ENCODE peak calls at places on chromosomes 2 and 18, in six cellular contexts. K is AG08395, I is SHP77, Z is mucosa of descending colon, W is H7, F is ELF-1. T is an unnamed sample.

GRCh38 chr2:7766978-7767565 is 849.9 kb downstream of the RNF144A start:
- DNase-seq in K (no peak), Z (no peak), I (no peak), F (no peak), W (no peak), T (no peak)

GRCh38 chr18:48136051-48136543 is 205.6 kb upstream of the SMAD2 start:
- DNase-seq in K (peak; percentile 14), F (no peak), W (no peak), I (no peak), Z (no peak), T (no peak)

GRCh38 chr18:70781860-70782453 is 493.1 kb downstream of the SOCS6 start:
- DNase-seq in F (peak; percentile 67), Z (no peak), K (peak; percentile 3), W (peak; percentile 62), I (peak; percentile 48), T (peak; percentile 17)

GRCh38 chr2:163210430-163210918 is 371.9 kb upstream of the KCNH7 start:
- DNase-seq in Z (no peak), W (no peak), F (no peak), K (peak; percentile 36), I (no peak), T (no peak)

GRCh38 chr2:100742884-100743283 is 77.1 kb upstream of the NPAS2 start:
- DNase-seq in F (no peak), K (peak; percentile 75), Z (no peak), W (no peak), I (no peak), T (no peak)

GRCh38 chr18:79796531-79797390 is 977 bp upstream of the KCNG2 start:
- DNase-seq in K (peak; percentile 25), I (no peak), Z (peak; percentile 44), F (no peak), W (peak; percentile 74), T (no peak)

GRCh38 chr2:29841386-29842004 is 79.9 kb downstream of the ALK start:
- DNase-seq in Z (no peak), F (peak; percentile 68), W (peak; percentile 64), K (peak; percentile 60), I (peak; percentile 0), T (no peak)

GRCh38 chr2:38178142-38178541 is 102.2 kb upstream of the CYP1B1 start:
- DNase-seq in I (no peak), W (no peak), K (peak; percentile 23), Z (no peak), F (no peak), T (no peak)

GRCh38 chr2:229980440-229981184 is 58.3 kb downstream of the FBXO36 start:
- DNase-seq in I (no peak), W (peak; percentile 53), K (peak; percentile 63), Z (no peak), F (peak; percentile 74), T (no peak)

GRCh38 chr18:23226386-23226785 is 91.1 kb downstream of the CABLES1 start:
- DNase-seq in K (no peak), W (no peak), F (no peak), I (no peak), Z (no peak), T (no peak)

GRCh38 chr2:946073-947005 is 4.3 kb upstream of the SNTG2 start:
- DNase-seq in W (no peak), K (no peak), F (no peak), Z (no peak), I (no peak), T (no peak)

GRCh38 chr18:33107511-33107910 is 333.0 kb downstream of the CCDC178 start:
- DNase-seq in Z (no peak), K (no peak), F (no peak), W (no peak), I (no peak), T (no peak)

GRCh38 chr2:20625920-20626697 is 24.8 kb downstream of the HS1BP3 start:
- DNase-seq in W (no peak), F (no peak), Z (peak; percentile 34), K (no peak), I (no peak), T (no peak)

GRCh38 chr2:119367472-119368099 is 809 bp downstream of the DBI start:
- DNase-seq in Z (peak; percentile 85), I (peak; percentile 13), F (peak; percentile 68), W (peak; percentile 92), K (peak; percentile 61), T (peak; percentile 39)

GRCh38 chr18:35876243-35876642 is 96.2 kb upstream of the RMP24 start:
- DNase-seq in K (no peak), I (no peak), W (no peak), F (no peak), Z (no peak), T (no peak)

GRCh38 chr2:2689313-2689712 is 358.2 kb upstream of the MYT1L start:
- DNase-seq in F (no peak), K (no peak), W (no peak), I (peak; percentile 91), Z (no peak), T (no peak)

GRCh38 chr2:154697422-154698237 is 865 bp upstream of the KCNJ3 start:
- DNase-seq in F (peak; percentile 64), K (no peak), Z (peak; percentile 51), W (peak; percentile 74), I (no peak), T (no peak)

GRCh38 chr2:109619131-109619615 is 5.0 kb downstream of the SOWAHC start:
- DNase-seq in I (no peak), W (no peak), K (no peak), F (no peak), Z (no peak), T (no peak)

GRCh38 chr18:47184419-47185050 is 8.4 kb upstream of the IER3IP1 start:
- DNase-seq in W (no peak), I (peak; percentile 71), F (no peak), Z (no peak), K (no peak), T (no peak)

GRCh38 chr2:10184421-10184820 is 61.9 kb downstream of the RRM2 start:
- DNase-seq in Z (no peak), W (peak; percentile 23), K (no peak), F (no peak), I (no peak), T (no peak)

GRCh38 chr2:235416816-235417499 is 76.9 kb upstream of the AGAP1 start:
- DNase-seq in K (peak; percentile 58), I (no peak), F (no peak), Z (no peak), W (no peak), T (no peak)

GRCh38 chr2:106115250-106115649 is 78.9 kb downstream of the UXS1 start:
- DNase-seq in I (no peak), Z (no peak), W (no peak), K (peak; percentile 86), F (no peak), T (no peak)

GRCh38 chr18:35605686-35606417 is 24.3 kb downstream of the GALNT1 start:
- DNase-seq in F (no peak), K (no peak), I (no peak), Z (no peak), W (no peak), T (no peak)

GRCh38 chr2:188607501-188607900 is 315.8 kb downstream of the GULP1 start:
- DNase-seq in I (no peak), Z (no peak), F (no peak), W (no peak), K (no peak), T (no peak)

GRCh38 chr18:60100805-60101204 is 201.0 kb downstream of the PMAIP1 start:
- DNase-seq in Z (no peak), I (no peak), F (no peak), W (no peak), K (no peak), T (no peak)

GRCh38 chr2:150212722-150213171 is 274.7 kb downstream of the RND3 start:
- DNase-seq in Z (no peak), K (peak; percentile 36), W (no peak), I (no peak), F (no peak), T (no peak)

GRCh38 chr2:100997509-100998234 is 4.4 kb upstream of the RPL31 start:
- DNase-seq in Z (no peak), I (no peak), F (no peak), W (no peak), K (no peak), T (no peak)

GRCh38 chr18:80253871-80254492 is 6.7 kb upstream of the PARD6G start:
- DNase-seq in I (no peak), F (no peak), Z (no peak), W (peak; percentile 52), K (no peak), T (no peak)

T was measured in stimulated activated naive B cell treated with anti-CD40 and anti-IgM and Interleukin-4, amounts not matched to agents 10 μg/mL and 1 μg/mL and 100 μg/mL, for 72 hours.